ENCODE peak calls at places on chromosomes 6 and 20, in four cellular contexts. Y, O, F and L are unnamed samples.

GRCh38 chr6:15879372-15880261 is 216.8 kb upstream of the DTNBP1 start:
- DNase-seq in O (peak; percentile 68), F (peak; percentile 39), Y (no peak), L (no peak)

GRCh38 chr6:16819752-16820151 is 58.5 kb upstream of the ATXN1 start:
- DNase-seq in Y (no peak), F (no peak), O (no peak), L (no peak)

GRCh38 chr6:148518371-148519156 is 175.9 kb downstream of the SASH1 start:
- DNase-seq in Y (no peak), O (no peak), F (no peak), L (no peak)

GRCh38 chr6:13733178-13733851 is 21.7 kb upstream of the RANBP9 start:
- DNase-seq in O (peak; percentile 54), F (peak; percentile 44), Y (no peak), L (no peak)

GRCh38 chr6:14277405-14277930 is 159.9 kb downstream of the CD83 start:
- DNase-seq in O (no peak), F (no peak), Y (no peak), L (no peak)

GRCh38 chr20:95215-95614 is 7.7 kb downstream of the DEFB125 start:
- DNase-seq in Y (no peak), F (no peak), O (no peak), L (no peak)

GRCh38 chr20:38226553-38226952 is 34.0 kb downstream of the KIAA1755 start:
- DNase-seq in O (no peak), Y (no peak), F (no peak), L (no peak)

GRCh38 chr20:37661536-37661935 is 32.3 kb upstream of the CTNNBL1 start:
- DNase-seq in F (no peak), Y (no peak), O (no peak), L (no peak)

GRCh38 chr6:148873868-148874267 is 127.0 kb downstream of the UST start:
- DNase-seq in Y (no peak), O (no peak), F (no peak), L (no peak)

GRCh38 chr6:38279945-38280588 is 359.7 kb downstream of the BTBD9 start:
- DNase-seq in F (no peak), Y (no peak), O (no peak), L (no peak)

GRCh38 chr6:37622639-37623038 is 75.0 kb downstream of the MDGA1 start:
- DNase-seq in O (no peak), Y (no peak), F (no peak), L (no peak)

GRCh38 chr20:4513720-4514119 is 208.0 kb upstream of the PRND start:
- DNase-seq in F (no peak), O (no peak), Y (peak; percentile 77), L (no peak)

GRCh38 chr6:3665608-3666007 is 85.9 kb downstream of the PXDC1 start:
- DNase-seq in F (no peak), Y (no peak), O (no peak), L (no peak)

GRCh38 chr6:32327103-32327502 is 44.6 kb downstream of the TSBP1 start:
- DNase-seq in Y (no peak), F (no peak), O (no peak), L (no peak)

GRCh38 chr20:58040447-58041290 is 187.8 kb downstream of the ANKRD60 start:
- DNase-seq in O (no peak), F (no peak), Y (no peak), L (no peak)

GRCh38 chr20:919491-919916 is 3.4 kb upstream of the ANGPT4 start:
- DNase-seq in O (no peak), F (no peak), Y (no peak), L (no peak)

GRCh38 chr20:57737349-57737748 is 27.5 kb upstream of the PMEPA1 start:
- DNase-seq in Y (no peak), F (no peak), O (no peak), L (no peak)

GRCh38 chr20:40865095-40865494 is 163.5 kb upstream of the TOP1 start:
- DNase-seq in O (peak; percentile 43), Y (no peak), F (no peak), L (no peak)

GRCh38 chr20:48377940-48378339 is 449.9 kb downstream of the PREX1 start:
- DNase-seq in O (no peak), Y (no peak), F (no peak), L (no peak)

GRCh38 chr6:35557239-35557638 is 44.5 kb upstream of the TULP1 start:
- DNase-seq in F (no peak), O (no peak), Y (no peak), L (no peak)

GRCh38 chr20:36607586-36608387 is 2.2 kb downstream of the RAB5IF start:
- DNase-seq in F (peak; percentile 34), O (no peak), Y (no peak), L (no peak)

GRCh38 chr6:35044145-35044745 is 96.9 kb downstream of the TCP11 start:
- DNase-seq in F (no peak), O (peak; percentile 55), Y (no peak), L (no peak)

GRCh38 chr6:13006578-13007300 is 290.2 kb downstream of the PHACTR1 start:
- DNase-seq in Y (no peak), F (no peak), O (peak; percentile 33), L (no peak)

GRCh38 chr6:34717466-34717865 is 20.9 kb upstream of the ILRUN start:
- DNase-seq in Y (no peak), O (no peak), F (no peak), L (no peak)

GRCh38 chr6:137873273-137873762 is 6.3 kb downstream of the TNFAIP3 start:
- DNase-seq in O (peak; percentile 58), F (peak; percentile 78), Y (no peak), L (no peak)

GRCh38 chr20:50645253-50646068 is 45.9 kb downstream of the RIPOR3 start:
- DNase-seq in Y (peak; percentile 80), F (peak; percentile 68), O (peak; percentile 57), L (peak; percentile 88)

GRCh38 chr20:33437141-33437911 is 6.2 kb downstream of the SNTA1 start:
- DNase-seq in O (peak; percentile 79), F (no peak), Y (no peak), L (no peak)

GRCh38 chr6:122033564-122034181 is 365.8 kb upstream of the HSF2 start:
- DNase-seq in O (no peak), F (no peak), Y (peak; percentile 49), L (peak; percentile 18)

GRCh38 chr6:45923831-45924391 is 91.7 kb downstream of the CLIC5 start:
- DNase-seq in O (no peak), F (no peak), Y (no peak), L (no peak)

GRCh38 chr6:128209771-128210170 is 308.9 kb upstream of the THEMIS start:
- DNase-seq in O (no peak), F (no peak), Y (no peak), L (no peak)

GRCh38 chr6:141809901-141810300 is 322.8 kb upstream of the GJE1 start:
- DNase-seq in O (no peak), Y (no peak), F (no peak), L (no peak)

GRCh38 chr6:21595265-21595950 is 1.9 kb downstream of the SOX4 start:
- DNase-seq in O (peak; percentile 37), Y (no peak), F (peak; percentile 56), L (no peak)

DNA sequence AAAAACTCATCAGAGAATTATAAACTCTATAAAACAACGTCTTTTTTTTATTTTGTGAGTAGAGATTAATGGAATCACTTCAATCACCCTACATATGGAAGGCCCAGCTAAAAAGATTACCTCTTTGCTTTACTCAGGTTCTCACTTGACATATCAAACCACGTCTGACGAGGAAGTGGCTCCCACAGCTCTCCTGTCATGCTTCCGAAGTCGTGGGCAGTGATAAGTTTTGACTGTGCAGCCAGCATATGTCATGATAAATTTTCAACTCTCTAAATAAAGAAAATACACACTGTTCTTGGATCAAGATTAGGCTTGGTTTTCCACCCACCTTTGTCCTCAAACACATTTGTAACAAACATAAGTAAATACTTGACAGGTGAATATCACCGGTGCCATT is 279.5 kb upstream of the RNF217 start:
- DNase-seq in O (no peak), Y (no peak), F (no peak), L (no peak)
- H3K27me3 ChIP-seq in O (no peaks in the 10 kb centered on the region), Y (peaks cover 3% of the 10 kb centered on the region), F (no peaks in the 10 kb centered on the region), L (no peaks in the 10 kb centered on the region)

GRCh38 chr6:31247813-31248212 is 24.1 kb downstream of the HLA-C start:
- DNase-seq in O (no peak), F (no peak), Y (no peak), L (no peak)

GRCh38 chr6:31246051-31246495 is 25.8 kb downstream of the HLA-C start:
- DNase-seq in O (no peak), F (no peak), Y (peak; percentile 59), L (no peak)

GRCh38 chr6:31249184-31249583 is 22.7 kb downstream of the HLA-C start:
- DNase-seq in O (no peak), Y (no peak), F (no peak), L (no peak)

GRCh38 chr6:31239854-31240253 is 32.0 kb downstream of the HLA-C start:
- DNase-seq in F (no peak), O (no peak), Y (no peak), L (no peak)

GRCh38 chr6:31243508-31243907 is 28.4 kb downstream of the HLA-C start:
- DNase-seq in O (no peak), F (no peak), Y (no peak), L (no peak)
- H3K27me3 ChIP-seq in O (no peaks in the 10 kb centered on the region), F (no peaks in the 10 kb centered on the region), Y (no peaks in the 10 kb centered on the region), L (no peaks in the 10 kb centered on the region)

GRCh38 chr20:47019106-47019824 is 124.6 kb downstream of the EYA2 start:
- DNase-seq in F (no peak), O (no peak), Y (no peak), L (no peak)
- H3K27me3 ChIP-seq in F (no peaks in the 10 kb centered on the region), O (no peaks in the 10 kb centered on the region), Y (peaks cover 30% of the 10 kb centered on the region), L (peaks cover 2% of the 10 kb centered on the region)

GRCh38 chr20:22430154-22430745 is 154.1 kb downstream of the FOXA2 start:
- DNase-seq in F (no peak), O (no peak), Y (no peak), L (peak; percentile 50)
- H3K27me3 ChIP-seq in F (no peaks in the 10 kb centered on the region), O (no peaks in the 10 kb centered on the region), Y (no peaks in the 10 kb centered on the region), L (peaks cover 42% of the 10 kb centered on the region)

DNA sequence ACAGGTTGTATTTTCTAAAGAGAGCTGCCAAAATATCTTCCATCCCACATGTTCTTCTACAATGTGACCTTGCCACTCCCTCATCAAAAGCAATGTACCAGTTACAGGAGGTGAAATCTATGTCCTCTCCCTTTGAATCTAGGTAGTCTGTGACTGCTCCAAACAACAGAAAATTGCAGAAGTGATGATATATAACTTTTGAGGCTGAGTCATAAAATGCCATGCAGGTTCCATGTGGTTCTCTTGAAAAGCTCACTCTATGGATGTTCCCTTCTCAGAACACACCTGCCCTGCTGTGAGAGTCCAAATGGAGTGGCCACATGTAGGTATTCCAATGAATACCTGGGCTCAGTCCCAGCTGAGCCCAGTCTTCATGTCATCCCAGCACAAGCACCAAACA is 16.9 kb upstream of the PHIP start:
- DNase-seq in O (no peak), F (no peak), Y (no peak), L (no peak)
- H3K27me3 ChIP-seq in O (no peaks in the 10 kb centered on the region), F (no peaks in the 10 kb centered on the region), Y (no peaks in the 10 kb centered on the region), L (no peaks in the 10 kb centered on the region)

DNA sequence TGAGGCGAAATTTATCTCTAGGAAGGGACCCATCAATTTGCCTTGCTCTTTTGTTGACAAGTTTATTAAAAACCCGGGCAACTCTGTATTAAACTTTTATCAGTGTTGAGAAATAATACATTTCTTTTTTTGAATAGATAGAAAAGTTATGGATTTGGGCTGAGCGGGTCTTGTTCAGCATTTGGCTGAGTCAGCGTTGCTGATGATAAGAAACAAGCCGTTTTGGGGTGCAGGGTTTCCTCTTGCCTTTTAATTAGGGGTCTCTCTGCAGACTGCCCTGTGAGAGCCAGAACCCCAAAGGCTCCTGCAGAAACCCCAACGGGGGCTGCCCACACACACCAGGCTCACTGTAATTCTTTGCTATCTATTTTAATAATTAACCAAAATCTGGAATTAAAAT is 82.1 kb upstream of the SLCO4A1 start:
- DNase-seq in O (no peak), F (no peak), Y (no peak), L (no peak)
- H3K27me3 ChIP-seq in O (peaks cover under 1% of the 10 kb centered on the region), F (no peaks in the 10 kb centered on the region), Y (no peaks in the 10 kb centered on the region), L (no peaks in the 10 kb centered on the region)

GRCh38 chr6:41545703-41546474 is at the start of gene FOXP4:
- DNase-seq in Y (peak; percentile 85), O (peak; percentile 91), F (peak; percentile 91), L (peak; percentile 79)
- H3K27me3 ChIP-seq in Y (no peaks in the 10 kb centered on the region), O (no peaks in the 10 kb centered on the region), F (no peaks in the 10 kb centered on the region), L (peaks cover 41% of the 10 kb centered on the region)